ENCODE peak calls at places on chromosomes 1 and 21, in five cellular contexts. K is tibial nerve, Z is ovary, O is heart left ventricle, C is thyroid gland. N is an unnamed sample. For H3K9me3, the result is how much of the 10 kb centered on the place peaks cover.

GRCh38 chr1:225474986-225475820 is 47.4 kb upstream of the LBR start:
- DNase-seq in K (no peak), Z (peak), O (peak), C (peak), N (peak)

GRCh38 chr21:25039461-25040380 is 567.6 kb downstream of the MRPL39 start:
- DNase-seq in K (no peak), Z (no peak), O (no peak), C (no peak), N (no peak)

GRCh38 chr1:111182052-111182451 is 18.4 kb downstream of the DENND2D start:
- DNase-seq in K (no peak), Z (no peak), O (no peak), C (no peak), N (no peak)

GRCh38 chr21:45339430-45340405 is 52.0 kb upstream of the POFUT2 start:
- DNase-seq in K (no peak), Z (peak), O (no peak), C (no peak), N (no peak)

GRCh38 chr1:17696417-17697301 is 58.5 kb upstream of the ACTL8 start:
- DNase-seq in K (no peak), Z (peak), O (peak), C (peak), N (peak)

GRCh38 chr1:150272379-150272840 is at the start of gene C1orf54:
- DNase-seq in K (peak), Z (no peak), O (peak), C (no peak), N (peak)

GRCh38 chr1:58477390-58477789 is 69.1 kb downstream of the OMA1 start:
- DNase-seq in K (no peak), Z (no peak), O (no peak), C (no peak), N (no peak)

GRCh38 chr1:2545754-2546514 is 10.2 kb upstream of the TNFRSF14 start:
- DNase-seq in K (peak), Z (no peak), O (peak), C (peak), N (peak)

GRCh38 chr21:41678016-41678935 is 88.6 kb downstream of the RIPK4 start:
- DNase-seq in K (no peak), Z (no peak), O (no peak), C (peak), N (no peak)

GRCh38 chr21:25462517-25462971 is 144.7 kb downstream of the MRPL39 start:
- DNase-seq in K (no peak), Z (no peak), O (no peak), C (no peak), N (no peak)

GRCh38 chr1:180951186-180951745 is 38.6 kb downstream of the KIAA1614 start:
- DNase-seq in K (no peak), Z (no peak), O (no peak), C (no peak), N (no peak)

GRCh38 chr1:42480921-42481320 is 17.8 kb downstream of the CCDC30 start:
- DNase-seq in K (no peak), Z (no peak), O (no peak), C (no peak), N (no peak)

GRCh38 chr1:25754421-25755195 is 45.4 kb upstream of the SELENON start:
- DNase-seq in K (no peak), Z (no peak), O (no peak), C (no peak), N (no peak)

GRCh38 chr1:113581323-113581722 is 178.0 kb downstream of the PHTF1 start:
- DNase-seq in K (no peak), Z (no peak), O (no peak), C (no peak), N (no peak)

GRCh38 chr1:17170571-17170970 is 34.4 kb upstream of the PADI1 start:
- DNase-seq in K (no peak), Z (no peak), O (no peak), C (no peak), N (no peak)

GRCh38 chr1:200429221-200429751 is 19.4 kb upstream of the ZNF281 start:
- DNase-seq in K (no peak), Z (no peak), O (no peak), C (no peak), N (no peak)

GRCh38 chr1:234270103-234270502 is 103.2 kb upstream of the COA6 start:
- DNase-seq in K (no peak), Z (no peak), O (no peak), C (no peak), N (no peak)

GRCh38 chr1:180632326-180633088 is 685 bp downstream of the XPR1 start:
- DNase-seq in K (peak), Z (peak), O (peak), C (peak), N (peak)

GRCh38 chr1:228074954-228075730 is 7.4 kb upstream of the ARF1 start:
- DNase-seq in K (peak), Z (peak), O (no peak), C (no peak), N (peak)

GRCh38 chr1:37673920-37674319 is 18.4 kb upstream of the CDCA8 start:
- DNase-seq in K (no peak), Z (no peak), O (no peak), C (no peak), N (no peak)

GRCh38 chr21:44749116-44749758 is 37.9 kb upstream of the TSPEAR start:
- DNase-seq in K (no peak), Z (no peak), O (no peak), C (no peak), N (no peak)

GRCh38 chr1:175192630-175193338 is at the start of gene KIAA0040:
- DNase-seq in K (peak), Z (peak), O (peak), C (peak), N (peak)

GRCh38 chr1:71031426-71031825 is 16.2 kb downstream of the PTGER3 start:
- DNase-seq in K (no peak), Z (no peak), O (no peak), C (no peak), N (peak)

GRCh38 chr1:161994153-161994814 is 29.4 kb downstream of the OLFML2B start:
- DNase-seq in K (no peak), Z (no peak), O (no peak), C (no peak), N (peak)

GRCh38 chr1:172499636-172500141 is 33.3 kb upstream of the SUCO start:
- DNase-seq in K (no peak), Z (no peak), O (no peak), C (peak), N (no peak)

GRCh38 chr1:117753652-117754051 is 147.8 kb downstream of the TENT5C start:
- DNase-seq in K (no peak), Z (no peak), O (no peak), C (no peak), N (no peak)

GRCh38 chr1:12458571-12458970 is 159.4 kb downstream of the DHRS3 start:
- DNase-seq in K (no peak), Z (no peak), O (no peak), C (no peak), N (no peak)

GRCh38 chr1:41890841-41891311 is 27.8 kb downstream of the HIVEP3 start:
- DNase-seq in K (no peak), Z (no peak), O (peak), C (peak), N (no peak)

GRCh38 chr21:46035809-46036695 is 54.5 kb downstream of the COL6A1 start:
- DNase-seq in K (no peak), Z (peak), O (peak), C (no peak), N (peak)

GRCh38 chr1:158951956-158952355 is 20.6 kb downstream of the PYHIN1 start:
- DNase-seq in K (no peak), Z (no peak), O (no peak), C (no peak), N (no peak)

GRCh38 chr1:214549604-214550338 is 1.6 kb downstream of the PTPN14 start:
- DNase-seq in K (no peak), Z (no peak), O (no peak), C (no peak), N (no peak)

GRCh38 chr1:185813401-185813979 is 79.3 kb downstream of the HMCN1 start:
- DNase-seq in K (no peak), Z (no peak), O (no peak), C (no peak), N (no peak)

GRCh38 chr1:162663589-162664030 is 31.3 kb downstream of the DDR2 start:
- DNase-seq in K (no peak), Z (no peak), O (no peak), C (peak), N (peak)

GRCh38 chr1:7524681-7525340 is 246.3 kb upstream of the VAMP3 start:
- DNase-seq in K (no peak), Z (no peak), O (no peak), C (no peak), N (no peak)

GRCh38 chr1:50209749-50210148 is 101.0 kb downstream of the ELAVL4 start:
- DNase-seq in K (no peak), Z (no peak), O (no peak), C (no peak), N (no peak)

GRCh38 chr1:182446033-182446669 is 3.8 kb upstream of the RGSL1 start:
- DNase-seq in K (no peak), Z (no peak), O (no peak), C (peak), N (no peak)

GRCh38 chr1:241470361-241470760 is 49.2 kb downstream of the FH start:
- DNase-seq in K (no peak), Z (no peak), O (no peak), C (no peak), N (no peak)

GRCh38 chr1:240385551-240385950 is 226.4 kb downstream of the GREM2 start:
- DNase-seq in K (no peak), Z (no peak), O (no peak), C (no peak), N (no peak)

GRCh38 chr1:32010246-32010645 is 3.4 kb upstream of the KHDRBS1 start:
- DNase-seq in K (no peak), Z (no peak), O (no peak), C (no peak), N (no peak)

GRCh38 chr1:32014199-32014936 is 700 bp downstream of the KHDRBS1 start:
- DNase-seq in K (peak), Z (peak), O (peak), C (peak), N (peak)

GRCh38 chr1:32013386-32014198 is at the start of gene KHDRBS1:
- DNase-seq in K (peak), Z (peak), O (peak), C (peak), N (peak)

GRCh38 chr1:32014937-32015363 is 1.3 kb downstream of the KHDRBS1 start:
- DNase-seq in K (no peak), Z (no peak), O (no peak), C (no peak), N (no peak)

GRCh38 chr1:32012709-32013385 is 821 bp upstream of the KHDRBS1 start:
- DNase-seq in K (no peak), Z (no peak), O (no peak), C (no peak), N (no peak)
- TF ChIP-seq POLR2A in K (no peak), Z (no peak), O (no peak), C (no peak), N (no peak)

GRCh38 chr1:217026506-217026905 is 303.3 kb upstream of the ESRRG start:
- DNase-seq in K (no peak), Z (no peak), O (no peak), C (no peak), N (no peak)
- H3K4me3 ChIP-seq in K (no peak), Z (no peak), O (no peak), C (no peak), N (no peak)

GRCh38 chr21:10466200-10466599 is 55.2 kb upstream of the TPTE start:
- DNase-seq in K (no peak), Z (no peak), O (no peak), C (no peak), N (no peak)

GRCh38 chr21:10463156-10463555 is 58.2 kb upstream of the TPTE start:
- DNase-seq in K (no peak), Z (no peak), O (no peak), C (no peak), N (no peak)

DNA sequence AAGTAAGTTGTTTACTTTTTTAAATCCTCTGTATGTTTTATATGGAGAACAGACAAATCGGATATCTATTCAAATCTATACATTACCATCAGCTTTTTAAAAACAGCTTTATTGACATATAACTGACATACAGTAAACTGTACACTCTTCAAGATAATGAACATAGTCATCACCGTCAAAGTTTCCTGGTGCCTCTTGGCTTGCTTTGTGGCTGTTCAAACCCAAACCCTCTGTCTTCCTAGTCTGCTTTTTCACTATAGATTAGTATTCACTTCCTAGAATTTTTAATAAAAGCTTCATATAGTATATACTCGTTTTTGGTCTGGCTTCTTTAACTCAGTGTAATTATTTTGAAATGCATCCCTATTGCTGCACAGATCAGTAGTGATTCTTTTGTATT is 56.4 kb upstream of the TPTE start:
- DNase-seq in K (no peak), Z (no peak), O (no peak), C (no peak), N (no peak)
- H3K9me3 ChIP-seq in K (under half), Z (under half), O (under half), C (under half), N (under half)

GRCh38 chr1:206556047-206556747 is 48.9 kb downstream of the RASSF5 start:
- DNase-seq in K (no peak), Z (no peak), O (no peak), C (no peak), N (no peak)

GRCh38 chr1:206557636-206558473 is 50.5 kb downstream of the RASSF5 start:
- DNase-seq in K (no peak), Z (no peak), O (no peak), C (peak), N (no peak)

GRCh38 chr1:206555473-206555935 is 48.2 kb downstream of the RASSF5 start:
- DNase-seq in K (no peak), Z (peak), O (peak), C (no peak), N (peak)

GRCh38 chr1:206558794-206559660 is 51.7 kb downstream of the RASSF5 start:
- DNase-seq in K (no peak), Z (no peak), O (no peak), C (no peak), N (no peak)

DNA sequence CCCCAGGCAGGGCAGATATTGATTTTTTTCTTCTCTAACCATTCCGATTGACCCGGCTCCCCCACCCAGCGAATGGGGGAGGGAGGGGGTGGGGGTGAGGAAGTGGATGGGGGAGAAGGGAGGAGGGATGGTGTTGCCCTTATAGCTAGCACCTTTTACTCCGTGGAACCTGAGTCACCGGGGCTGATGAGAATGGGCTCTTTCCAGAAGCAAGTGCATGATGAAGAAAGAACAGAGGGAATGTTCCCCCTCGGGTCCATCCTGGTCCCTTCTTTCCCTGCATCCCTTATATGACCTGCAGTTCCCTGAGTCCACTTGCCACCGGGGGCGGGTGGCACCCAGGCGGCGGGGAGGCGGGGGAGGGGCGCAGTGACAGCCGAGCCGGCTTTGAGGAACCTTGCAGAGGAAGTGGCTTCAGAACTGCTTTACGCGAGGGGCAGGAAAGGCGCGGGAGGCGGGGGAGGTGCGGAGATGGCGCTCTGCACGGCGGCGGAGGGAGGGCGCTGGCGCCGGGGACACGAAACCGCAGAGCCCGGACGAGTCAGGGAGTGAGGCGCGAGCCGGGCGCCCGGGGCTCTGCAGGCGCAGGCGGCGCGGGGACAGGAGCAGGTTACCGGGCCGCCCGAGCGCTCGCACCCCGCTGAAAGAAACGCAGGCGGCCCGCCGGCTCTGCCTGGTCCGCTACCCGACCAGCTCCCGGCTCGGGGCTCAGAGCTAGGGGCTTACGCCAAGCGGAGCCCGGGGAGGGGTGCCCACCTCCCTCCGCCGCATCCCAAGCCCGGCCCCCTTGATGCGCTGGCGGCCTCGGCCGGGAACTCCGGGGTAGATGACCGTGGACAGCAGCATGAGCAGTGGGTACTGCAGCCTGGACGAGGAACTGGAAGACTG is 49.7 kb downstream of the RASSF5 start:
- DNase-seq in K (peak), Z (peak), O (peak), C (peak), N (peak)
- TF ChIP-seq POLR2A in K (no peak), Z (no peak), O (no peak), C (no peak), N (no peak)

DNA sequence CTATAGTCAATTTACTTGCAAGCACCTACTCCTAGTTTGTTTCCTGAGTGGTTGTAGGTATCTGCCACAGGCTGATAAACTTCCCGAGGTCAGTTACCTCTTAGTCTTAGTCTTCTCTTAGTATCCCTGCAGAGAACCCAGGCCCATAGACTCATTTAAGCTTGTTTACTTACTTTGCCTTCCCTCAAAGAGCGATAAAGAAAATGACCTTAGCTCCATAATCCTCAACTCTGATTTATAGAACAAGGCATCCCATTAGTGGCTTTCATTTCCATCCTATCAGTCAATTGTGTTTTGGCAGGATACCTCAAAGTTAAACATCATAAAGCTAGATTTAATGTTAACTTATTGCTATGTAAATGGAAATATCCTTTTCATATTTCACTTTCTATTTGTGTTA is 119.7 kb downstream of the UCHL5 start:
- DNase-seq in K (no peak), Z (no peak), O (no peak), C (no peak), N (no peak)
- H3K4me3 ChIP-seq in K (no peak), Z (no peak), O (no peak), C (no peak), N (no peak)